ENCODE peak calls at places on chromosomes 7 and 10, in nine cellular contexts. Y is IMR-90, J is HepG2, W is body of pancreas, K is HCT116, O is heart left ventricle, G is uterus, Z is sigmoid colon, Q is adrenal gland. H is an unnamed sample. For H3K4me1, the result is how much of the 10 kb centered on the place peaks cover.

GRCh38 chr7:139777304-139777890 is 401 bp downstream of the HIPK2 start:
- DNase-seq in G (peak), Z (peak), J (no peak), O (peak), Y (no peak), W (peak), K (no peak), Q (no peak), H (no peak)

GRCh38 chr10:31317652-31318381 is 1.2 kb upstream of the ZEB1 start:
- DNase-seq in K (no peak), O (no peak), G (no peak), J (no peak), Q (no peak), Z (no peak), W (no peak), Y (no peak), H (no peak)

GRCh38 chr10:7551891-7552731 is 114.7 kb downstream of the ITIH5 start:
- DNase-seq in O (peak), G (no peak), W (peak), J (no peak), Q (no peak), Y (no peak), Z (no peak), K (no peak), H (no peak)

GRCh38 chr7:140679186-140679585 is 6.4 kb downstream of the ADCK2 start:
- DNase-seq in K (no peak), Y (no peak), Q (no peak), O (no peak), Z (peak), W (no peak), G (no peak), J (no peak), H (no peak)

GRCh38 chr7:134947831-134948230 is 38.5 kb upstream of the AGBL3 start:
- DNase-seq in Q (no peak), K (no peak), Z (no peak), W (no peak), J (no peak), Y (no peak), O (no peak), G (no peak), H (no peak)

GRCh38 chr10:83769421-83769820 is 369.9 kb upstream of the GHITM start:
- DNase-seq in W (no peak), Y (no peak), G (no peak), Q (no peak), O (no peak), J (no peak), K (no peak), Z (no peak), H (no peak)

GRCh38 chr10:14879055-14879800 is 562 bp downstream of the SUV39H2 start:
- DNase-seq in Q (peak), Z (no peak), G (no peak), O (no peak), W (peak), K (no peak), Y (no peak), J (peak), H (no peak)

GRCh38 chr10:31977440-31978157 is 49.0 kb upstream of the ARHGAP12 start:
- DNase-seq in Q (no peak), Y (peak), W (no peak), O (no peak), Z (no peak), G (no peak), J (no peak), K (no peak), H (no peak)

GRCh38 chr10:7488418-7488829 is 77.6 kb upstream of the SFMBT2 start:
- DNase-seq in Z (peak), Y (peak), Q (peak), J (peak), K (no peak), G (peak), W (peak), O (peak), H (no peak)

GRCh38 chr7:40306596-40306995 is 171.8 kb downstream of the SUGCT start:
- DNase-seq in O (no peak), Y (peak), K (no peak), Q (no peak), W (no peak), J (no peak), G (no peak), Z (no peak), H (no peak)

GRCh38 chr10:113646337-113647201 is 17.3 kb downstream of the NRAP start:
- DNase-seq in K (no peak), Y (no peak), Q (no peak), J (no peak), Z (no peak), G (no peak), W (no peak), O (peak), H (no peak)

GRCh38 chr7:155799514-155799913 is 12.7 kb downstream of the SHH start:
- DNase-seq in Y (no peak), G (no peak), Z (no peak), W (no peak), Q (no peak), O (peak), K (no peak), J (no peak), H (no peak)

GRCh38 chr7:139029353-139029752 is 6.5 kb downstream of the ZC3HAV1L start:
- DNase-seq in Q (no peak), W (no peak), Y (no peak), K (no peak), Z (no peak), J (peak), G (no peak), O (no peak), H (no peak)

GRCh38 chr10:79293841-79294705 is 53.2 kb upstream of the PPIF start:
- DNase-seq in Q (peak), J (no peak), K (no peak), Z (no peak), O (peak), W (peak), Y (peak), G (no peak), H (peak)

GRCh38 chr7:155338632-155339320 is 41.1 kb downstream of the INSIG1 start:
- DNase-seq in G (no peak), Q (no peak), J (no peak), W (no peak), O (no peak), K (no peak), Y (no peak), Z (peak), H (no peak)

GRCh38 chr10:104104926-104105325 is 17.0 kb upstream of the SFR1 start:
- DNase-seq in O (no peak), G (no peak), J (no peak), K (no peak), Y (peak), W (no peak), Z (no peak), Q (no peak), H (no peak)

GRCh38 chr7:141190467-141190866 is 116.6 kb downstream of the TMEM178B start:
- DNase-seq in K (no peak), Z (no peak), O (no peak), G (no peak), J (no peak), Q (no peak), W (no peak), Y (no peak), H (no peak)

GRCh38 chr7:86963599-86964230 is 95.7 kb downstream of the ELAPOR2 start:
- DNase-seq in J (no peak), Y (no peak), K (no peak), W (no peak), G (no peak), Z (no peak), O (no peak), Q (no peak), H (no peak)

GRCh38 chr7:111198255-111198654 is 107.3 kb downstream of the LRRN3 start:
- DNase-seq in O (no peak), J (peak), Y (peak), Z (no peak), Q (no peak), K (peak), W (peak), G (no peak), H (no peak)

GRCh38 chr10:109975251-109975650 is 32.5 kb upstream of the ADD3 start:
- DNase-seq in Y (no peak), Z (no peak), W (no peak), G (no peak), Q (no peak), O (no peak), K (no peak), J (no peak), H (no peak)

GRCh38 chr10:58781873-58782488 is 269.3 kb downstream of the BICC1 start:
- DNase-seq in J (peak), W (peak), Y (peak), Q (no peak), K (peak), O (no peak), Z (no peak), G (no peak), H (no peak)

GRCh38 chr10:34010891-34011290 is 676.4 kb upstream of the NRP1 start:
- DNase-seq in G (no peak), O (no peak), Y (peak), Z (no peak), Q (no peak), W (no peak), J (no peak), K (no peak), H (no peak)

GRCh38 chr7:29843106-29843505 is 36.8 kb downstream of the WIPF3 start:
- DNase-seq in O (no peak), Y (no peak), W (no peak), Z (no peak), Q (no peak), J (no peak), K (no peak), G (no peak), H (no peak)

GRCh38 chr10:132943555-132944404 is 1.4 kb upstream of the CFAP46 start:
- DNase-seq in Y (no peak), G (no peak), J (no peak), Z (no peak), W (no peak), Q (no peak), O (no peak), K (no peak), H (no peak)

GRCh38 chr10:48461623-48462481 is 143.0 kb downstream of the ARHGAP22 start:
- DNase-seq in G (no peak), Z (no peak), J (no peak), Q (no peak), Y (no peak), W (no peak), O (no peak), K (no peak), H (no peak)

GRCh38 chr7:159253657-159254056 is 109.0 kb upstream of the VIPR2 start:
- DNase-seq in O (no peak), J (no peak), Q (no peak), W (no peak), Z (no peak), G (no peak), Y (no peak), K (no peak), H (no peak)

GRCh38 chr7:106891545-106892410 is 26.7 kb downstream of the PIK3CG start:
- DNase-seq in W (no peak), G (no peak), J (no peak), O (no peak), K (no peak), Q (no peak), Y (no peak), Z (no peak), H (no peak)

GRCh38 chr7:112715525-112715924 is 74.7 kb downstream of the TMEM168 start:
- DNase-seq in J (no peak), Q (no peak), Y (no peak), Z (no peak), O (no peak), W (no peak), G (no peak), K (no peak), H (no peak)

GRCh38 chr10:59346321-59346720 is 16.0 kb downstream of the FAM13C start:
- DNase-seq in Z (no peak), Y (peak), Q (no peak), G (no peak), J (no peak), K (no peak), O (no peak), W (no peak), H (no peak)

GRCh38 chr10:8073696-8074416 is 19.4 kb downstream of the GATA3 start:
- DNase-seq in Z (peak), Q (no peak), K (no peak), G (no peak), J (no peak), Y (no peak), W (no peak), O (no peak), H (no peak)

GRCh38 chr10:77105756-77106155 is 531.9 kb downstream of the KCNMA1 start:
- DNase-seq in Y (peak), G (no peak), K (no peak), J (no peak), W (no peak), O (no peak), Z (no peak), Q (no peak), H (no peak)

GRCh38 chr10:121999301-121999700 is 10.3 kb downstream of the TACC2 start:
- DNase-seq in K (no peak), J (no peak), W (no peak), G (no peak), O (no peak), Y (no peak), Z (peak), Q (no peak), H (no peak)

GRCh38 chr10:121990015-121990677 is 1.2 kb downstream of the TACC2 start:
- DNase-seq in O (no peak), W (peak), Q (no peak), J (no peak), G (no peak), Z (no peak), Y (no peak), K (no peak), H (no peak)

GRCh38 chr10:121998462-121998861 is 9.5 kb downstream of the TACC2 start:
- DNase-seq in Y (no peak), Z (peak), Q (no peak), G (no peak), W (no peak), O (no peak), K (no peak), J (no peak), H (no peak)

GRCh38 chr10:121988361-121989324 is at the start of gene TACC2:
- DNase-seq in J (peak), Y (no peak), G (no peak), W (no peak), Q (no peak), K (peak), Z (peak), O (no peak), H (no peak)

GRCh38 chr10:121994429-121994881 is 5.5 kb downstream of the TACC2 start:
- DNase-seq in Y (no peak), G (peak), K (no peak), Q (no peak), O (peak), W (peak), J (no peak), Z (peak), H (peak)
- TF ChIP-seq POLR2A in Y (no peak), G (no peak), K (no peak), Q (no peak), O (no peak), W (no peak), J (no peak), Z (no peak), H (peak)

GRCh38 chr7:150377116-150377979 is 1.8 kb upstream of the ZNF775 start:
- DNase-seq in G (no peak), W (no peak), Y (no peak), O (no peak), Z (no peak), K (no peak), Q (no peak), J (no peak), H (peak)

GRCh38 chr7:150376560-150376959 is 2.6 kb upstream of the ZNF775 start:
- DNase-seq in Y (no peak), Q (no peak), Z (no peak), K (no peak), O (no peak), W (no peak), G (no peak), J (no peak), H (peak)

GRCh38 chr7:150374472-150374871 is 4.7 kb upstream of the ZNF775 start:
- DNase-seq in W (no peak), Q (no peak), G (no peak), Y (no peak), Z (no peak), O (no peak), J (no peak), K (no peak), H (no peak)

GRCh38 chr7:150374026-150374425 is 5.1 kb upstream of the ZNF775 start:
- DNase-seq in G (no peak), Q (no peak), Z (peak), J (no peak), Y (no peak), W (no peak), O (no peak), K (no peak), H (no peak)

DNA sequence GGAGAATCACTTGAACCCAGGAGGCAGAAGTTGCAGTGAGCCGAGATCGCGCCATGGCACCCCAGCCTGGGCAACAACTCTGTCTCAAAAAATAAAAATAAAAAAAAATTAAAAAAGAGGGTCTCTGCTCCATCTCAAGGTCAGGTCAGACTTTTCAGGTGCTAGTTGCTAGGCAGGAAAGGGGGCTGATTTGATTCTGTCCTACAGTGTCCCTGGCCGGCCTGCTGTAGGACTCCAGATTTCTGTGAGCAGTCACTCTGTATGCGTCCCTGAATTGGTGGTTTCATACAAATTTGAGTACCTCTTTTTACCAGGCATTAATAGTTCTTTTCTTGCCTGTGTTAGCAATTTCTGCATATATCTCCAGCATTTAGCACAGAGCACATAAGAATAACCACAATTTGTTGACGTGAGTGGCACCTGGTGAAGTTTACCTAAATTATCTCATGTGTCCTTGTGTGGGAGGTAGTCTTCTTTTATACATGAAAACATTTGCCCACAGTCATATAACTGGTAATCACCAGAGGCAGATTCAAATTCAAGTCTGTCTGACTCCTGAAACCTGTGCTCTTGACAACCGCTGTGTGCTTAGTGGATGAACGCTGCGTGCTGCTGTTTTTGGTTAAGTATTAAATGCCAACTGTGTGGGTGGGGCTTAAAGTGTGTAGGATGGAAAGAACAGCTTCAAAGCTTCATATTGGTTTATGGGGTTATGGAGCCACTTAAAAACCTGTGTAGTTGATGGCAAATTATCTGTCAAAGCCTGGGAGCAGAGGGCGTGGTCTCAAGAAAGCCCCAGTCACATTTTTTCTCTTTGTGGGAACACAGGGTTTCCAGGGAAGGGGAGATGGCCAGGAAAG is 3.2 kb upstream of the ZNF775 start:
- DNase-seq in Q (no peak), K (no peak), O (no peak), W (no peak), J (no peak), Z (no peak), G (no peak), Y (no peak), H (no peak)
- H3K4me3 ChIP-seq in Q (no peak), K (no peak), O (no peak), W (no peak), J (peak), Z (no peak), G (no peak), Y (no peak), H (no peak)

DNA sequence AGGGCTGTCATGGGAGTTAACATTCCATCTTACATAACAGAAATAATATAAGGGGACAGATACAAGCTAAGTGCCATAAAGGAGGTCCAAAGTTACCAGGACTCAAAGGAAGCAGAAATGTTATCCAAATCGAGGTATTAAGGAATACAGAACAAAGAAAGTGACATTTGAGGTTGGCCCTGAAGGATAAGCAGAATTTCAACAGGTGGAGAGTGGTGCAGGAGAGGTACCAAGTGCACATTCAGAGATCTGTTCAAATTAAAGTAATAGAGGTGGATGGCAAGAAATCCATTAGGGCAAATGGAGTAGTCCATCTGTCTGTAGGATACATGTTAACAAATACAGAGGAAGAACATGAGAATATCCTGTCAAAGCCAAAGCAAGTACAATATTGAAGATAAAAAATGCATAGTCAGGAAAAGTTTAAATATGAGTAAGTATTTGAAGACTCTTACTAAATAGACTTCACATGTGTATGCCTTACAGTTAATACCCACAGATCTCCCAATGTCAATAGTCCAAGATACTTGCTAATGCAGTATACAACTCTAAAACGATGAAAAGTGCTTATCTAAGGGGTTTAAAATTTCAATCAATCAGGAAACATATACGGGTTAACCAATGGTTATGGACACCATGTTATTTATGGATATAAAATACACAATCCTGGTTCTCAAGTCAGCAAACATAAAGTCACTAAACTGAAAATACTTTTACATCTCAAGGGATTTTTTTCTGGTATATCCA is 9.9 kb downstream of the CDK6 start:
- DNase-seq in Z (no peak), Q (no peak), Y (no peak), K (no peak), W (no peak), J (no peak), G (no peak), O (no peak), H (no peak)
- H3K4me1 ChIP-seq in Z (under half), Q (half or more), Y (under half), K (under half), W (under half), J (half or more), G (under half), O (under half), H (under half)

GRCh38 chr7:5549096-5549896 is 125.7 kb upstream of the TNRC18 start:
- DNase-seq in Y (peak), G (no peak), Q (peak), Z (no peak), O (no peak), W (peak), K (peak), J (no peak), H (no peak)
- TF ChIP-seq POLR2A in Y (no peak), G (no peak), Q (no peak), Z (no peak), O (no peak), W (no peak), K (no peak), J (no peak), H (peak)

GRCh38 chr7:127665922-127666321 is 13.9 kb downstream of the SND1 start:
- DNase-seq in W (no peak), Q (no peak), K (no peak), O (no peak), Y (no peak), J (no peak), Z (no peak), G (no peak), H (no peak)
- H3K4me3 ChIP-seq in W (no peak), Q (no peak), K (no peak), O (no peak), Y (no peak), J (no peak), Z (no peak), G (no peak), H (no peak)

GRCh38 chr7:150976529-150977381 is 1.4 kb downstream of the KCNH2 start:
- DNase-seq in G (no peak), J (no peak), K (no peak), W (peak), O (peak), Q (no peak), Y (no peak), Z (no peak), H (no peak)
- H3K4me1 ChIP-seq in G (under half), J (under half), K (half or more), W (under half), O (under half), Q (under half), Y (under half), Z (under half), H (under half)

H was measured in Peyer's patch.